ENCODE peak calls at places on chromosomes 6 and 20, in eight cellular contexts. F is IMR-90; K is naive thymus-derived CD4-positive, alpha-beta T cell; S is fibroblast of lung; I is aorta; H is lung; Y is cardiac muscle cell; M is esophagus squamous epithelium. U is an unnamed sample.

GRCh38 chr20:57786304-57786942 is 76.6 kb upstream of the PMEPA1 start:
- DNase-seq in H (no peak), Y (no peak), F (no peak), K (no peak), M (no peak), S (no peak), I (peak; percentile 39), U (no peak)

GRCh38 chr6:144285548-144285797 is 338 bp downstream of the UTRN start:
- DNase-seq in I (no peak), M (no peak), K (no peak), H (no peak), F (no peak), S (no peak), Y (no peak), U (no peak)

GRCh38 chr6:82568290-82568993 is 204.8 kb downstream of the TPBG start:
- DNase-seq in I (no peak), K (no peak), F (no peak), S (no peak), Y (no peak), M (no peak), H (no peak), U (no peak)

GRCh38 chr20:41135187-41135887 is 2.0 kb upstream of the PLCG1 start:
- DNase-seq in H (no peak), I (no peak), F (peak; percentile 14), K (peak; percentile 48), Y (peak; percentile 42), S (no peak), M (no peak), U (peak; percentile 64)

GRCh38 chr6:5989141-5989723 is 17.5 kb downstream of the NRN1 start:
- DNase-seq in K (no peak), F (no peak), M (no peak), I (no peak), Y (no peak), S (no peak), H (no peak), U (no peak)

GRCh38 chr6:87333033-87333432 is 4.0 kb upstream of the GJB7 start:
- DNase-seq in I (no peak), H (no peak), F (no peak), S (no peak), Y (no peak), K (no peak), M (no peak), U (no peak)

GRCh38 chr6:1464796-1465348 is 75.5 kb downstream of the FOXF2 start:
- DNase-seq in M (no peak), Y (no peak), H (no peak), I (no peak), K (no peak), S (no peak), F (no peak), U (no peak)

GRCh38 chr20:22578221-22579118 is 5.9 kb downstream of the FOXA2 start:
- DNase-seq in I (no peak), S (no peak), M (no peak), Y (no peak), F (no peak), K (no peak), H (peak; percentile 54), U (no peak)

GRCh38 chr6:161486903-161487531 is 213.2 kb upstream of the AGPAT4 start:
- DNase-seq in K (no peak), M (no peak), Y (no peak), F (no peak), S (no peak), H (no peak), I (no peak), U (no peak)

GRCh38 chr6:169078399-169079145 is 175.1 kb downstream of the THBS2 start:
- DNase-seq in K (no peak), S (no peak), I (no peak), F (no peak), M (no peak), Y (no peak), H (no peak), U (no peak)

GRCh38 chr6:37051138-37052026 is 45.9 kb downstream of the FGD2 start:
- DNase-seq in F (peak; percentile 61), S (peak; percentile 72), I (peak; percentile 98), H (peak; percentile 91), M (peak; percentile 37), K (peak; percentile 73), Y (peak; percentile 81), U (peak; percentile 87)

GRCh38 chr6:137389150-137389664 is 105.0 kb downstream of the OLIG3 start:
- DNase-seq in K (peak; percentile 54), Y (peak; percentile 50), M (no peak), F (no peak), S (no peak), H (no peak), I (no peak), U (peak; percentile 32)

GRCh38 chr6:137248702-137249101 is 29.5 kb upstream of the IFNGR1 start:
- DNase-seq in K (no peak), H (no peak), Y (no peak), M (no peak), S (no peak), I (no peak), F (no peak), U (no peak)

GRCh38 chr6:91241946-91242613 is 655.2 kb upstream of the MAP3K7 start:
- DNase-seq in S (peak; percentile 15), Y (no peak), F (no peak), I (no peak), M (no peak), K (no peak), H (no peak), U (no peak)

GRCh38 chr20:38961530-38962043 is 557 bp upstream of the DHX35 start:
- DNase-seq in S (no peak), F (no peak), I (no peak), H (no peak), K (no peak), Y (no peak), M (no peak), U (no peak)

DNA sequence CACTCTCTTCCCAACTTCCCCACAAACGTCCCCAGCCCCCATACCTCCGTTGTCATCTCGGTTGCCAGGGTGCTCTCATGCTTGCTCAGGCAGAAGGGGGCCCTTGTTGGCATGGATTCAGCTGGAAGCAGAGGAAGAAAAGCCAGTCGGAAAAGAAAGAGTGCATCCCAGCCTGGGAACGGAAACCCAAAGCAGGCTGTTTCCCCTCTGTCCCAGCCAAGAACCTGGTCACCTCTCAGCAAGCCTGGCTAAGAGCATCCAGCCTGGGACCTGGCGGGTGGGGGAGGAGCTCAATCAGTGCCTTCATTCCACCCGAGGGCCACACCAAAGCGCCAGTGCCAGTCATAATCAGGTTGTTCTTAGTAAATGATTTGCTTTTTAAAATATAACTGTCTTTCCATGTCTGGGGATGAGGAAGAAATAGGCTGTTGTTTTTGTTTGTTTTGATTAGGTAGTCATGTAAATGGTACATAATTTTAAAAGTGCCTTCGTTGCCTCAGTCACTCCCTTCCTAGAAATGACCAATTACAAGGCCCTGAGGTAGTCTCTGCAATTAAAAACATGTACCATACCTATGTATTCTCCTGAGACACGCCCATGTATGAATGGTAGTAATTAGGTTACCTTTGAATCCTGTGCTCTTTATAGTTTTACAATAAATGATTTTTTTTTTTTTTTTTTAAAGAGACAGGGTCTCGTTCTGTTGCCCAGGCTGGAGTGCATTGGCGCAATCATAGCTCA is 21.1 kb downstream of the CHMP4B start:
- DNase-seq in F (peak; percentile 21), Y (peak; percentile 67), H (no peak), S (no peak), M (no peak), I (no peak), K (no peak), U (no peak)
- H3K4me1 ChIP-seq in F (peaks cover 22% of the 10 kb centered on the region), Y (peaks cover 39% of the 10 kb centered on the region), H (peaks cover 56% of the 10 kb centered on the region), S (peaks cover 5% of the 10 kb centered on the region), M (peaks cover 60% of the 10 kb centered on the region), I (peaks cover 6% of the 10 kb centered on the region), K (peaks cover 7% of the 10 kb centered on the region), U (peaks cover 71% of the 10 kb centered on the region)

DNA sequence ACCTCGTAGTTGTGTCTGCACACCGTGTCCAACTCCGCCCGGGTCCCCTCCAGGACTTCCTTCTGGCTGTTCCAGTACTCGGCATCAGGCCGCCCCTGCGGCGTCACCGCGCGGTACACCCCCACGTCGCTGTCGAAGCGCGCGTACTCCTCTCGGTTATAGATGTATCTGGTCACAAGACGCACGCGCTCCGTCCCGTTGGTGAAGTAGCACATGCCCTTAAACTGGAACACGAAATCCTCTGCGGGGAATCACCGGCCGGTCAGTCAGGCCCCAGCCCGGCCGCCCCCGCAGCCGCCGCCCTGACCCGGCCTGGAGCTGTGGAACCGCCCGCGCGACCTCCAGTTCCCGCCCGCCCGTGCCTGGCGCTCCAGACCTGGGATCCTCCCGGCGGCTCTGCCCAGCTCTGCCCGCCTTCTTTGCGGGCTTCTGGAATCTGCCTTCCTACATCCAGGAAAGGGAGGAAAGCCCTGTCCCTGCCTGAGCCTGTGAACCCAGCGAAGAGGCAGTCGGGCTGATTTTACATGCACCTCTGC is 1.6 kb downstream of the HLA-DQB1 start:
- DNase-seq in Y (peak; percentile 4), H (no peak), K (no peak), M (no peak), F (no peak), S (no peak), I (peak; percentile 77), U (no peak)
- H3K27ac ChIP-seq in Y (no peak overlapping the region), H (peak overlapping the region; percentile 17), K (no peak overlapping the region), M (no peak overlapping the region), F (no peak overlapping the region), S (no peak overlapping the region), I (no peak overlapping the region), U (no peak overlapping the region)

DNA sequence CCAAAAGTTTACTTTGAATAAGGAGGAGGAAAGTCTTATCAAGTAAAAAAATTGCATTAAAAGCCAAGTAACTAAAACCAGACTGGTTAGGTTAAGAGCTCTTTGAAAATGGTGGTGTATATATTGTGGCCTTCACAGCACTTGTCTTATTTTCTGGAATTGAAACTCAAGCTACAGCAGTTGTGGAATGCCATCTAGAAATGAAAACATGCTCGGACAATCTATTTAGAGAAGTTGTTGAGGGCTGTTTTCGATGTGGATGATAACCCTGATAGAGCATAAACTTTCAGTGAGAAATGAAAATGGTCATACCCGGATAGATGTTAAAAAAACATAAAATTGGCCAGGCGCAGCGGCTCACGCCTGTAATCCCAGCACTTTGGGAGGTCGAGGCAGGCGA is 47.0 kb downstream of the ARID1B start:
- DNase-seq in K (no peak), H (no peak), S (no peak), M (no peak), Y (no peak), F (no peak), I (no peak), U (no peak)
- H3K4me1 ChIP-seq in K (peaks cover 32% of the 10 kb centered on the region), H (peaks cover 27% of the 10 kb centered on the region), S (peaks cover 12% of the 10 kb centered on the region), M (peaks cover 30% of the 10 kb centered on the region), Y (peaks cover 32% of the 10 kb centered on the region), F (peaks cover 13% of the 10 kb centered on the region), I (peaks cover 4% of the 10 kb centered on the region), U (peaks cover 75% of the 10 kb centered on the region)

GRCh38 chr20:50345712-50346371 is 155.2 kb downstream of the CEBPB start:
- DNase-seq in K (no peak), M (no peak), F (no peak), I (no peak), Y (no peak), S (no peak), H (no peak), U (no peak)

GRCh38 chr20:50348118-50348517 is 157.5 kb downstream of the CEBPB start:
- DNase-seq in M (no peak), K (no peak), I (no peak), H (no peak), Y (peak; percentile 90), S (no peak), F (no peak), U (no peak)

GRCh38 chr20:50346372-50347347 is 156.0 kb downstream of the CEBPB start:
- DNase-seq in Y (peak; percentile 94), H (peak; percentile 85), K (no peak), I (peak; percentile 94), M (no peak), F (peak; percentile 92), S (peak; percentile 94), U (peak; percentile 91)

GRCh38 chr20:50350510-50351249 is 159.5 kb upstream of the PTPN1 start:
- DNase-seq in S (no peak), H (no peak), K (no peak), Y (no peak), F (no peak), I (peak; percentile 57), M (no peak), U (no peak)

GRCh38 chr20:50347568-50347981 is 156.9 kb downstream of the CEBPB start:
- DNase-seq in F (no peak), S (no peak), M (no peak), H (no peak), Y (no peak), I (no peak), K (no peak), U (no peak)
- H3K27ac ChIP-seq in F (no peak overlapping the region), S (no peak overlapping the region), M (peak overlapping the region; percentile 76), H (no peak overlapping the region), Y (no peak overlapping the region), I (no peak overlapping the region), K (no peak overlapping the region), U (peak overlapping the region; percentile 65)